ENCODE peak calls at places on chromosomes 7 and 10, in ten cellular contexts. One of them, this sample, is unnamed.

GRCh38 chr7:112411186-112411795 is 39.0 kb upstream of the IFRD1 start:
- DNase-seq in body of pancreas: peak; percentile 29
- DNase-seq in HCT116: no peak
- DNase-seq in spleen: no peak
- DNase-seq in tibial nerve: no peak
- DNase-seq in IMR-90: peak; percentile 62
- DNase-seq in heart left ventricle: no peak
- DNase-seq in right lobe of liver: no peak
- DNase-seq in transverse colon: peak; percentile 14
- DNase-seq in suprapubic skin: no peak
- DNase-seq in this sample: no peak

GRCh38 chr7:139231513-139232376 is 708 bp downstream of the UBN2 start:
- DNase-seq in spleen: peak; percentile 87
- DNase-seq in heart left ventricle: peak; percentile 33
- DNase-seq in IMR-90: peak; percentile 6
- DNase-seq in body of pancreas: peak; percentile 25
- DNase-seq in HCT116: no peak
- DNase-seq in right lobe of liver: peak; percentile 66
- DNase-seq in tibial nerve: peak; percentile 25
- DNase-seq in suprapubic skin: peak; percentile 61
- DNase-seq in transverse colon: peak; percentile 24
- DNase-seq in this sample: no peak

GRCh38 chr10:11707936-11708335 is 34.2 kb upstream of the ECHDC3 start:
- DNase-seq in spleen: no peak
- DNase-seq in body of pancreas: peak; percentile 5
- DNase-seq in heart left ventricle: no peak
- DNase-seq in IMR-90: no peak
- DNase-seq in HCT116: no peak
- DNase-seq in suprapubic skin: no peak
- DNase-seq in right lobe of liver: no peak
- DNase-seq in transverse colon: peak; percentile 13
- DNase-seq in tibial nerve: no peak
- DNase-seq in this sample: no peak

GRCh38 chr7:44329888-44330287 is 4.5 kb upstream of the CAMK2B start:
- DNase-seq in body of pancreas: no peak
- DNase-seq in heart left ventricle: no peak
- DNase-seq in right lobe of liver: no peak
- DNase-seq in tibial nerve: no peak
- DNase-seq in spleen: no peak
- DNase-seq in transverse colon: no peak
- DNase-seq in suprapubic skin: no peak
- DNase-seq in IMR-90: no peak
- DNase-seq in HCT116: no peak
- DNase-seq in this sample: no peak

GRCh38 chr7:19117081-19117869 is at the start of gene TWIST1:
- DNase-seq in IMR-90: peak; percentile 94
- DNase-seq in HCT116: no peak
- DNase-seq in right lobe of liver: peak; percentile 52
- DNase-seq in suprapubic skin: peak; percentile 91
- DNase-seq in heart left ventricle: peak; percentile 58
- DNase-seq in spleen: peak; percentile 72
- DNase-seq in tibial nerve: peak; percentile 63
- DNase-seq in transverse colon: no peak
- DNase-seq in body of pancreas: peak; percentile 9
- DNase-seq in this sample: no peak

GRCh38 chr7:51013861-51014511 is 231.3 kb upstream of the GRB10 start:
- DNase-seq in body of pancreas: no peak
- DNase-seq in heart left ventricle: no peak
- DNase-seq in HCT116: no peak
- DNase-seq in transverse colon: no peak
- DNase-seq in suprapubic skin: no peak
- DNase-seq in tibial nerve: no peak
- DNase-seq in spleen: no peak
- DNase-seq in right lobe of liver: no peak
- DNase-seq in IMR-90: no peak
- DNase-seq in this sample: no peak

GRCh38 chr7:80478683-80479082 is 33.2 kb downstream of the GNAT3 start:
- DNase-seq in body of pancreas: no peak
- DNase-seq in tibial nerve: no peak
- DNase-seq in heart left ventricle: no peak
- DNase-seq in IMR-90: peak; percentile 76
- DNase-seq in HCT116: no peak
- DNase-seq in transverse colon: no peak
- DNase-seq in spleen: no peak
- DNase-seq in suprapubic skin: no peak
- DNase-seq in right lobe of liver: no peak
- DNase-seq in this sample: no peak

GRCh38 chr10:79483299-79483698 is 29.0 kb upstream of the EIF5AL1 start:
- DNase-seq in suprapubic skin: no peak
- DNase-seq in transverse colon: no peak
- DNase-seq in HCT116: no peak
- DNase-seq in spleen: no peak
- DNase-seq in heart left ventricle: no peak
- DNase-seq in body of pancreas: no peak
- DNase-seq in right lobe of liver: no peak
- DNase-seq in IMR-90: no peak
- DNase-seq in tibial nerve: no peak
- DNase-seq in this sample: no peak

GRCh38 chr7:106260136-106260561 is 24.6 kb downstream of the NAMPT start:
- DNase-seq in transverse colon: no peak
- DNase-seq in suprapubic skin: no peak
- DNase-seq in right lobe of liver: no peak
- DNase-seq in HCT116: no peak
- DNase-seq in body of pancreas: no peak
- DNase-seq in heart left ventricle: no peak
- DNase-seq in IMR-90: no peak
- DNase-seq in spleen: no peak
- DNase-seq in tibial nerve: no peak
- DNase-seq in this sample: no peak

DNA sequence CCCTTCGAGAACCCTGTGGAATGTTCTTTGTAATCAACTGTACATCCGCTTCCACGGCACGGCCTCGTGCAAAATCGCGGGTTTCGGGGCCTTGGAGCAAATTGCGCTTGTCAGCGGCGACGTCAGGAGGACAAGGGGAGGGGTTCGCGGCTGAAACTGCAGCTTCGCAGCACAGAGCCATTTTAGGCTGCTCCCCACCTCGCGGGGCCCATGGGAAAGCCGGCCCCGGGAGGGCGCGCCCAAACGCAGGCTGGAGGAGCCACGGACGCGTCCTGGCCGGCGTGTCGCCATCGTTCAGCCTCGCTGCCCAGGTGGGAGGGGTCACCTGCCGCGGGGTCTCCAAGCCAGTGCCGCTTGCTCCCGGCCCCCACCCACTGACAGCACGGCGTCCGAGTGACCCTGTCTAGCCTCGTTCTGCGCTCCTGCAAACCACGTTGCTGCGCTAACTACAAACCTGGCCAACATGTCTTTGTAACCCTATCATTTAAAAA is 2.8 kb downstream of the SFMBT2 start:
- DNase-seq in IMR-90: no peak
- DNase-seq in spleen: peak; percentile 87
- DNase-seq in transverse colon: peak; percentile 48
- DNase-seq in suprapubic skin: peak; percentile 66
- DNase-seq in right lobe of liver: peak; percentile 63
- DNase-seq in tibial nerve: no peak
- DNase-seq in body of pancreas: peak; percentile 46
- DNase-seq in HCT116: no peak
- DNase-seq in heart left ventricle: peak; percentile 72
- DNase-seq in this sample: no peak
- H3K27ac ChIP-seq in IMR-90: no peak overlapping the region
- H3K27ac ChIP-seq in spleen: peak overlapping the region; percentile 41
- H3K27ac ChIP-seq in transverse colon: peak overlapping the region; percentile 73
- H3K27ac ChIP-seq in suprapubic skin: peak overlapping the region; percentile 23
- H3K27ac ChIP-seq in right lobe of liver: peak overlapping the region; percentile 70
- H3K27ac ChIP-seq in tibial nerve: peak overlapping the region; percentile 74
- H3K27ac ChIP-seq in body of pancreas: peak overlapping the region; percentile 10
- H3K27ac ChIP-seq in HCT116: no peak overlapping the region
- H3K27ac ChIP-seq in heart left ventricle: peak overlapping the region; percentile 92
- H3K27ac ChIP-seq in this sample: peak overlapping the region; percentile 78

GRCh38 chr10:97760461-97761257 is 11.1 kb downstream of the SFRP5 start:
- DNase-seq in suprapubic skin: no peak
- DNase-seq in HCT116: no peak
- DNase-seq in right lobe of liver: peak; percentile 47
- DNase-seq in body of pancreas: no peak
- DNase-seq in spleen: no peak
- DNase-seq in tibial nerve: no peak
- DNase-seq in transverse colon: no peak
- DNase-seq in IMR-90: no peak
- DNase-seq in heart left ventricle: no peak
- DNase-seq in this sample: no peak

GRCh38 chr10:97757471-97757870 is 14.3 kb downstream of the SFRP5 start:
- DNase-seq in HCT116: no peak
- DNase-seq in heart left ventricle: no peak
- DNase-seq in body of pancreas: no peak
- DNase-seq in IMR-90: no peak
- DNase-seq in transverse colon: no peak
- DNase-seq in spleen: no peak
- DNase-seq in tibial nerve: no peak
- DNase-seq in right lobe of liver: peak; percentile 37
- DNase-seq in suprapubic skin: no peak
- DNase-seq in this sample: no peak

GRCh38 chr10:97759981-97760345 is 11.8 kb downstream of the SFRP5 start:
- DNase-seq in body of pancreas: no peak
- DNase-seq in IMR-90: no peak
- DNase-seq in tibial nerve: no peak
- DNase-seq in transverse colon: no peak
- DNase-seq in heart left ventricle: no peak
- DNase-seq in HCT116: no peak
- DNase-seq in spleen: no peak
- DNase-seq in right lobe of liver: peak; percentile 24
- DNase-seq in suprapubic skin: no peak
- DNase-seq in this sample: no peak

GRCh38 chr10:97761331-97761865 is 10.4 kb downstream of the SFRP5 start:
- DNase-seq in right lobe of liver: peak; percentile 39
- DNase-seq in spleen: no peak
- DNase-seq in IMR-90: no peak
- DNase-seq in body of pancreas: no peak
- DNase-seq in tibial nerve: no peak
- DNase-seq in heart left ventricle: no peak
- DNase-seq in suprapubic skin: no peak
- DNase-seq in HCT116: no peak
- DNase-seq in transverse colon: no peak
- DNase-seq in this sample: no peak

DNA sequence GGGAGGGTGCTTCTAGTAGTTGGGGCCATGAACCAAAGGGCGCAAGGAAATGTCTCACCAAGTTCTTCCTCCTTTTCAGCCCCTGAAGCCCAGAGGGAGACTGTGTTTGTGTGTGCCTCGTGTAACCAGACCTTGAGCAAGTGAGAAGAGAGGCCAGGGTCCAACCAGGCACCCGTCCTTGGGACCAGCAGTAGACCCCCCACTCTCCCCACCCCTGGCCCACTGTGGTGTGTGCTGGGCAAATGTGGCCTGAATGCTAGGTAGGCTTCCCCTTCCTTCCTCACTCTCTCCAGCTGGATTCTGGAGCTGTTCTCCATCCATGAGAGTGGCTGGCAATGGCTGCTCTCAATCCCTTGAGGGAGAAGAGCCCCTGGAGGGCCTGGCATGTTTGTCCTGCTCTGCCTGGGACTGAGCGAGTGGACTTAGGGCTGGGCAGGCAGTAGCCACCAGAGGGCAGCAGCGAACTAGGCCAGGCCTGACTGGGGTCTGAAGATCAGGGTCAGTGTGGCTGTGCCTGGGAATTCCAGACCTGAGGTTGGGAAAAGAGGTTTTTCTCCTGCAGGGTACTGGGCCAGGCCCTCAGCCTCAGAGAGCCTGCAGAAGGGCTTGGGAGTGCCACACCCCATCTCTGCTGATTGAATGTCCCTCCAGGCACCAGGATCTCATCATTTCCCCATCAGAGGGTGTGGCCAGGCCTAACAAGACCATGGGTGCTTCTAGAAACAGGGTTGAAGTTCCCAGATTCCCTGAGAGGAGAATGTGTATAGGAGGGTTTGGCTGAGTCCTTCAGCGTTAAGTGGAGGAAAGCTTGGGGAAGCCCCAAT is 12.4 kb downstream of the SFRP5 start:
- DNase-seq in suprapubic skin: no peak
- DNase-seq in right lobe of liver: peak; percentile 68
- DNase-seq in body of pancreas: peak; percentile 73
- DNase-seq in transverse colon: peak; percentile 53
- DNase-seq in IMR-90: peak; percentile 52
- DNase-seq in heart left ventricle: peak; percentile 70
- DNase-seq in tibial nerve: peak; percentile 55
- DNase-seq in HCT116: peak; percentile 48
- DNase-seq in spleen: peak; percentile 82
- DNase-seq in this sample: no peak
- H3K36me3 ChIP-seq in suprapubic skin: peaks cover 75% of the 10 kb centered on the region
- H3K36me3 ChIP-seq in right lobe of liver: peaks cover 3% of the 10 kb centered on the region
- H3K36me3 ChIP-seq in body of pancreas: no peaks in the 10 kb centered on the region
- H3K36me3 ChIP-seq in transverse colon: peaks cover 36% of the 10 kb centered on the region
- H3K36me3 ChIP-seq in IMR-90: peaks cover 48% of the 10 kb centered on the region
- H3K36me3 ChIP-seq in heart left ventricle: peaks cover 64% of the 10 kb centered on the region
- H3K36me3 ChIP-seq in tibial nerve: peaks cover 65% of the 10 kb centered on the region
- H3K36me3 ChIP-seq in HCT116: peaks cover 26% of the 10 kb centered on the region
- H3K36me3 ChIP-seq in spleen: peaks cover 81% of the 10 kb centered on the region
- H3K36me3 ChIP-seq in this sample: peaks cover 20% of the 10 kb centered on the region

DNA sequence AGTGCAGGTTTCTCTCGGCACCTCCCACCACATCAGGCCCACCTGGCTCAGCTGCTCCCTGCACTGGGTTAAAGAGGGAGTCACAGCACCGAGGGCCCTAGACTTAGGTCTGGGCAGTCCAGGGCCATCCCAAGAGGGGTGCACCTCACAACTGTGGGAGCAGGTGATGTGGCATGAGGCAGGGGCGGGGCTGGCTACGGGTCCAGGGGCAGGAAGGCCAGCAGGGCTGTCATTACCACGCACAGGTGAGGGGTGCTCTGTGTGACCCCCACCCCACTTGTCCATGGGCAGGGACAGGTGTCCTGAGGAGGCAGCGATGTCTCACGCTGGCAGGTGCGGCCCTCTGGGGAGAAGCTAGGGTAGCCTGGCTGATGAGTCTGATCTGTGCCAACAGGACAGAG is 40.5 kb upstream of the DPYSL4 start:
- DNase-seq in right lobe of liver: peak; percentile 42
- DNase-seq in HCT116: no peak
- DNase-seq in IMR-90: no peak
- DNase-seq in tibial nerve: no peak
- DNase-seq in body of pancreas: no peak
- DNase-seq in suprapubic skin: no peak
- DNase-seq in spleen: peak; percentile 73
- DNase-seq in heart left ventricle: no peak
- DNase-seq in transverse colon: no peak
- DNase-seq in this sample: no peak
- TF ChIP-seq POLR2A in right lobe of liver: no peak
- TF ChIP-seq POLR2A in HCT116: no peak
- TF ChIP-seq POLR2A in IMR-90: no peak
- TF ChIP-seq POLR2A in tibial nerve: no peak
- TF ChIP-seq POLR2A in body of pancreas: no peak
- TF ChIP-seq POLR2A in suprapubic skin: no peak
- TF ChIP-seq POLR2A in spleen: no peak
- TF ChIP-seq POLR2A in heart left ventricle: no peak
- TF ChIP-seq POLR2A in transverse colon: no peak
- TF ChIP-seq POLR2A in this sample: no peak

DNA sequence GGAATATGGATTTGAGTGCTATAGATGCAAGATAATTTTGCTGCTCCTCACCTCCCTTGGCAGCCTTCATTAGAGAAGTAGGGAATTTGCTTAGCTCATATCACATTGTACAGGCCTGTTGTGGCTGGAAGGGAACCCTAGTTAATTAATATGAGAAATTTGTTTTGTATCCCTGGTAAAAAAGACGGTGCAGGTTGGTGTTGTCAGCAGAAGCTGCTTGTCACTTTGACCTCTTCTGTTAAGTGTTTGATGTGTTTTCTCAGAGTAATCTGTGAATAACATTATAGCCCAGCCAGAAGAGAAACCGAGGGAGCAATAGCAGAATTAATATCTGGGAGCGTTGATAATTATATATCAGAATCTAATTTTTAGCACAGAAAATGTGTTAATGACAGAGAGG is 278.4 kb downstream of the LRMDA start:
- DNase-seq in transverse colon: no peak
- DNase-seq in right lobe of liver: no peak
- DNase-seq in IMR-90: no peak
- DNase-seq in heart left ventricle: no peak
- DNase-seq in tibial nerve: no peak
- DNase-seq in suprapubic skin: no peak
- DNase-seq in body of pancreas: no peak
- DNase-seq in spleen: no peak
- DNase-seq in HCT116: no peak
- DNase-seq in this sample: no peak
- H3K27ac ChIP-seq in transverse colon: no peak overlapping the region
- H3K27ac ChIP-seq in right lobe of liver: no peak overlapping the region
- H3K27ac ChIP-seq in IMR-90: no peak overlapping the region
- H3K27ac ChIP-seq in heart left ventricle: no peak overlapping the region
- H3K27ac ChIP-seq in tibial nerve: no peak overlapping the region
- H3K27ac ChIP-seq in suprapubic skin: no peak overlapping the region
- H3K27ac ChIP-seq in body of pancreas: no peak overlapping the region
- H3K27ac ChIP-seq in spleen: no peak overlapping the region
- H3K27ac ChIP-seq in HCT116: no peak overlapping the region
- H3K27ac ChIP-seq in this sample: no peak overlapping the region

This sample was measured in esophagus squamous epithelium.